ENCODE peak calls at places on chromosomes 3 and 15, in six cellular contexts. One of them, this sample, is unnamed.

GRCh38 chr15:68560501-68561113 is 18.2 kb upstream of the CORO2B start:
- DNase-seq in foreskin fibroblast: no peak
- DNase-seq in GM19239: no peak
- DNase-seq in mesothelial cell of epicardium: no peak
- DNase-seq in non-pigmented ciliary epithelial cell: no peak
- DNase-seq in ascending aorta: no peak
- DNase-seq in this sample: no peak

GRCh38 chr3:71601811-71602210 is 18.3 kb upstream of the FOXP1 start:
- DNase-seq in GM19239: no peak
- DNase-seq in non-pigmented ciliary epithelial cell: no peak
- DNase-seq in foreskin fibroblast: peak
- DNase-seq in mesothelial cell of epicardium: no peak
- DNase-seq in ascending aorta: no peak
- DNase-seq in this sample: no peak

GRCh38 chr15:40755821-40756220 is 767 bp upstream of the RMDN3 start:
- DNase-seq in ascending aorta: no peak
- DNase-seq in GM19239: no peak
- DNase-seq in non-pigmented ciliary epithelial cell: no peak
- DNase-seq in mesothelial cell of epicardium: no peak
- DNase-seq in foreskin fibroblast: no peak
- DNase-seq in this sample: no peak

GRCh38 chr3:172087827-172088580 is 48.6 kb downstream of the FNDC3B start:
- DNase-seq in ascending aorta: no peak
- DNase-seq in foreskin fibroblast: no peak
- DNase-seq in GM19239: no peak
- DNase-seq in non-pigmented ciliary epithelial cell: no peak
- DNase-seq in mesothelial cell of epicardium: no peak
- DNase-seq in this sample: no peak

GRCh38 chr3:149771652-149772271 is 19.5 kb upstream of the COMMD2 start:
- DNase-seq in foreskin fibroblast: peak
- DNase-seq in ascending aorta: no peak
- DNase-seq in GM19239: peak
- DNase-seq in non-pigmented ciliary epithelial cell: no peak
- DNase-seq in mesothelial cell of epicardium: peak
- DNase-seq in this sample: no peak

GRCh38 chr15:25054943-25055342 is 100.2 kb downstream of the SNRPN start:
- DNase-seq in foreskin fibroblast: no peak
- DNase-seq in non-pigmented ciliary epithelial cell: no peak
- DNase-seq in ascending aorta: no peak
- DNase-seq in GM19239: no peak
- DNase-seq in mesothelial cell of epicardium: peak
- DNase-seq in this sample: no peak

GRCh38 chr15:67224889-67225288 is 29.6 kb downstream of the AAGAB start:
- DNase-seq in mesothelial cell of epicardium: no peak
- DNase-seq in foreskin fibroblast: no peak
- DNase-seq in ascending aorta: no peak
- DNase-seq in GM19239: no peak
- DNase-seq in non-pigmented ciliary epithelial cell: no peak
- DNase-seq in this sample: no peak

GRCh38 chr15:77038312-77039216 is 32.3 kb downstream of the TSPAN3 start:
- DNase-seq in ascending aorta: no peak
- DNase-seq in non-pigmented ciliary epithelial cell: no peak
- DNase-seq in foreskin fibroblast: no peak
- DNase-seq in GM19239: no peak
- DNase-seq in mesothelial cell of epicardium: no peak
- DNase-seq in this sample: no peak

GRCh38 chr3:4409415-4409814 is 57.7 kb downstream of the SUMF1 start:
- DNase-seq in ascending aorta: no peak
- DNase-seq in mesothelial cell of epicardium: no peak
- DNase-seq in foreskin fibroblast: no peak
- DNase-seq in GM19239: no peak
- DNase-seq in non-pigmented ciliary epithelial cell: no peak
- DNase-seq in this sample: no peak

GRCh38 chr3:49007771-49008528 is 759 bp downstream of the WDR6 start:
- DNase-seq in foreskin fibroblast: peak
- DNase-seq in non-pigmented ciliary epithelial cell: no peak
- DNase-seq in ascending aorta: peak
- DNase-seq in GM19239: peak
- DNase-seq in mesothelial cell of epicardium: peak
- DNase-seq in this sample: peak

GRCh38 chr15:41501961-41502786 is 8.5 kb downstream of the ITPKA start:
- DNase-seq in mesothelial cell of epicardium: no peak
- DNase-seq in GM19239: no peak
- DNase-seq in non-pigmented ciliary epithelial cell: no peak
- DNase-seq in ascending aorta: no peak
- DNase-seq in foreskin fibroblast: no peak
- DNase-seq in this sample: no peak

GRCh38 chr3:107999215-107999775 is 91.5 kb downstream of the CD47 start:
- DNase-seq in mesothelial cell of epicardium: no peak
- DNase-seq in non-pigmented ciliary epithelial cell: no peak
- DNase-seq in ascending aorta: no peak
- DNase-seq in foreskin fibroblast: peak
- DNase-seq in GM19239: no peak
- DNase-seq in this sample: no peak

This sample was measured in GOT3.